ENCODE peak calls at places on chromosome 17, in six cellular contexts. One of them, this sample, is unnamed. For H3K36me3, the result is how much of the 10 kb centered on the place peaks cover.

GRCh38 chr17:30369995-30370394 is 8.7 kb upstream of the CPD start:
- DNase-seq in heart left ventricle: no peak
- DNase-seq in adrenal gland: no peak
- DNase-seq in ovary: no peak
- DNase-seq in uterus: no peak
- DNase-seq in esophagus squamous epithelium: no peak
- DNase-seq in this sample: no peak

GRCh38 chr17:80964859-80965580 is 26.6 kb upstream of the CHMP6 start:
- DNase-seq in heart left ventricle: no peak
- DNase-seq in adrenal gland: no peak
- DNase-seq in ovary: peak
- DNase-seq in uterus: no peak
- DNase-seq in esophagus squamous epithelium: no peak
- DNase-seq in this sample: peak

GRCh38 chr17:81002409-81003361 is 11.0 kb downstream of the CHMP6 start:
- DNase-seq in heart left ventricle: peak
- DNase-seq in adrenal gland: peak
- DNase-seq in ovary: peak
- DNase-seq in uterus: peak
- DNase-seq in esophagus squamous epithelium: no peak
- DNase-seq in this sample: no peak

GRCh38 chr17:4086041-4086483 is 56.8 kb downstream of the ZZEF1 start:
- DNase-seq in heart left ventricle: no peak
- DNase-seq in adrenal gland: no peak
- DNase-seq in ovary: no peak
- DNase-seq in uterus: no peak
- DNase-seq in esophagus squamous epithelium: no peak
- DNase-seq in this sample: no peak

GRCh38 chr17:81256616-81257015 is 17.5 kb downstream of the NDUFAF8 start:
- DNase-seq in heart left ventricle: no peak
- DNase-seq in adrenal gland: peak
- DNase-seq in ovary: no peak
- DNase-seq in uterus: no peak
- DNase-seq in esophagus squamous epithelium: no peak
- DNase-seq in this sample: no peak

GRCh38 chr17:38579934-38580333 is 25.8 kb downstream of the SRCIN1 start:
- DNase-seq in heart left ventricle: no peak
- DNase-seq in adrenal gland: peak
- DNase-seq in ovary: no peak
- DNase-seq in uterus: no peak
- DNase-seq in esophagus squamous epithelium: no peak
- DNase-seq in this sample: no peak

GRCh38 chr17:21295036-21295952 is 10.8 kb downstream of the MAP2K3 start:
- DNase-seq in heart left ventricle: peak
- DNase-seq in adrenal gland: no peak
- DNase-seq in ovary: no peak
- DNase-seq in uterus: no peak
- DNase-seq in esophagus squamous epithelium: no peak
- DNase-seq in this sample: peak

GRCh38 chr17:48604770-48605329 is at the start of gene HOXB6:
- DNase-seq in heart left ventricle: no peak
- DNase-seq in adrenal gland: peak
- DNase-seq in ovary: no peak
- DNase-seq in uterus: no peak
- DNase-seq in esophagus squamous epithelium: no peak
- DNase-seq in this sample: no peak

GRCh38 chr17:29273924-29274323 is 20.0 kb downstream of the NUFIP2 start:
- DNase-seq in heart left ventricle: no peak
- DNase-seq in adrenal gland: no peak
- DNase-seq in ovary: no peak
- DNase-seq in uterus: no peak
- DNase-seq in esophagus squamous epithelium: no peak
- DNase-seq in this sample: no peak

GRCh38 chr17:69637399-69638165 is 223.1 kb downstream of the MAP2K6 start:
- DNase-seq in heart left ventricle: no peak
- DNase-seq in adrenal gland: no peak
- DNase-seq in ovary: no peak
- DNase-seq in uterus: no peak
- DNase-seq in esophagus squamous epithelium: no peak
- DNase-seq in this sample: no peak

GRCh38 chr17:15273141-15273793 is 8.1 kb upstream of the PMP22 start:
- DNase-seq in heart left ventricle: no peak
- DNase-seq in adrenal gland: no peak
- DNase-seq in ovary: no peak
- DNase-seq in uterus: no peak
- DNase-seq in esophagus squamous epithelium: no peak
- DNase-seq in this sample: no peak

GRCh38 chr17:77409282-77410161 is 268.8 kb downstream of the SEC14L1 start:
- DNase-seq in heart left ventricle: peak
- DNase-seq in adrenal gland: no peak
- DNase-seq in ovary: peak
- DNase-seq in uterus: peak
- DNase-seq in esophagus squamous epithelium: no peak
- DNase-seq in this sample: no peak

GRCh38 chr17:38864636-38865398 is 5.0 kb upstream of the LASP1 start:
- DNase-seq in heart left ventricle: no peak
- DNase-seq in adrenal gland: no peak
- DNase-seq in ovary: no peak
- DNase-seq in uterus: no peak
- DNase-seq in esophagus squamous epithelium: no peak
- DNase-seq in this sample: no peak

GRCh38 chr17:4818276-4818675 is 11.3 kb downstream of the PLD2 start:
- DNase-seq in heart left ventricle: no peak
- DNase-seq in adrenal gland: no peak
- DNase-seq in ovary: no peak
- DNase-seq in uterus: no peak
- DNase-seq in esophagus squamous epithelium: no peak
- DNase-seq in this sample: no peak

GRCh38 chr17:74130841-74131240 is 72.6 kb upstream of the RPL38 start:
- DNase-seq in heart left ventricle: no peak
- DNase-seq in adrenal gland: no peak
- DNase-seq in ovary: no peak
- DNase-seq in uterus: no peak
- DNase-seq in esophagus squamous epithelium: no peak
- DNase-seq in this sample: no peak

GRCh38 chr17:79809530-79810137 is 12.8 kb upstream of the CBX8 start:
- DNase-seq in heart left ventricle: no peak
- DNase-seq in adrenal gland: no peak
- DNase-seq in ovary: no peak
- DNase-seq in uterus: no peak
- DNase-seq in esophagus squamous epithelium: no peak
- DNase-seq in this sample: no peak

GRCh38 chr17:49815761-49816281 is 27.3 kb downstream of the KAT7 start:
- DNase-seq in heart left ventricle: no peak
- DNase-seq in adrenal gland: no peak
- DNase-seq in ovary: no peak
- DNase-seq in uterus: no peak
- DNase-seq in esophagus squamous epithelium: no peak
- DNase-seq in this sample: no peak

GRCh38 chr17:4090898-4091297 is 51.9 kb downstream of the ZZEF1 start:
- DNase-seq in heart left ventricle: no peak
- DNase-seq in adrenal gland: no peak
- DNase-seq in ovary: no peak
- DNase-seq in uterus: no peak
- DNase-seq in esophagus squamous epithelium: no peak
- DNase-seq in this sample: no peak

GRCh38 chr17:51166987-51167931 is 1.0 kb downstream of the NME2 start:
- DNase-seq in heart left ventricle: peak
- DNase-seq in adrenal gland: peak
- DNase-seq in ovary: peak
- DNase-seq in uterus: peak
- DNase-seq in esophagus squamous epithelium: no peak
- DNase-seq in this sample: peak

GRCh38 chr17:51166198-51166986 is at the start of gene NME2:
- DNase-seq in heart left ventricle: peak
- DNase-seq in adrenal gland: peak
- DNase-seq in ovary: peak
- DNase-seq in uterus: peak
- DNase-seq in esophagus squamous epithelium: peak
- DNase-seq in this sample: peak

GRCh38 chr17:51165680-51166197 is 472 bp upstream of the NME2 start:
- DNase-seq in heart left ventricle: peak
- DNase-seq in adrenal gland: no peak
- DNase-seq in ovary: peak
- DNase-seq in uterus: no peak
- DNase-seq in esophagus squamous epithelium: no peak
- DNase-seq in this sample: no peak

GRCh38 chr17:51161541-51161940 is 4.7 kb upstream of the NME2 start:
- DNase-seq in heart left ventricle: no peak
- DNase-seq in adrenal gland: no peak
- DNase-seq in ovary: no peak
- DNase-seq in uterus: no peak
- DNase-seq in esophagus squamous epithelium: no peak
- DNase-seq in this sample: no peak

DNA sequence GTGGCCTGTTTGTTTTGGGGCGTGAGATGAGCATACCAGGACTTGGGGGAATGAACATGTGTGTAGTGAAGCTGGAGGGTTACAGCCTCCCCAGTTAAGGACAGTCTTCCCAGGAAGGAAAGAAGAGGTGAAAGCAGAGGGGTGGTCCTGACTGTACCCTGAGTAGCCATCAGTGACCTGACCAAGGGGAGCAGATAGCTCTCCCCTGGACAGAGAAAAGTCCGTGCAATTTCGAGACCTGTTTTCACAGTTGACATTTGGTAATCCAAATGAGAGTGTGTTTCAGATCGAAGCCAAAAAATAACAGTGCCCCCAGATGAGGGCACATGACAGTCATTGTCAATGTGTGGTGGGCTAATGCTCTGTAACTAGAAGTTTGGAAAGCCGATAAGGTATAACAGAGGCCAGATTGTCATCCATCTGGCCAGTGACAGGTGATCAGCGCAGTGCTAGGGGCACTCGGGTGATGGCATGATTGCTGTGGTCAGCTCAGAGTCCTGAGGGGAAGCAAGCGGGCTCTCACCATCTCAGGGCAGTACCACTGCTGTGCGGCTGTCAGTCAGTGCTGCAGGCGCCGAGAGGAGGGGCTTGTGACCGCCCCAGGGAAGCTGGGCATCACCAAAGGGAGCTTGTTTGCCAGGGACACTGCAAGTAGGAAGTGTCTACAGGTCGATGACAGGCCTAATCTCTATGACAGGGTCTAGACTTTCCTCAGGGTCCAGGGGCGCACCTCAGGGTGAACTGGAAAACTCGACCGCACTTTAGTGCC is 1.1 kb upstream of the NME2 start:
- DNase-seq in heart left ventricle: no peak
- DNase-seq in adrenal gland: peak
- DNase-seq in ovary: peak
- DNase-seq in uterus: no peak
- DNase-seq in esophagus squamous epithelium: no peak
- DNase-seq in this sample: no peak
- H3K4me3 ChIP-seq in heart left ventricle: peak
- H3K4me3 ChIP-seq in adrenal gland: no peak
- H3K4me3 ChIP-seq in ovary: peak
- H3K4me3 ChIP-seq in uterus: peak
- H3K4me3 ChIP-seq in esophagus squamous epithelium: peak
- H3K4me3 ChIP-seq in this sample: no peak

GRCh38 chr17:72747416-72747815 is 345.1 kb downstream of the SLC39A11 start:
- DNase-seq in heart left ventricle: no peak
- DNase-seq in adrenal gland: no peak
- DNase-seq in ovary: no peak
- DNase-seq in uterus: no peak
- DNase-seq in esophagus squamous epithelium: no peak
- DNase-seq in this sample: no peak

GRCh38 chr17:72745241-72745640 is 347.2 kb downstream of the SLC39A11 start:
- DNase-seq in heart left ventricle: no peak
- DNase-seq in adrenal gland: no peak
- DNase-seq in ovary: no peak
- DNase-seq in uterus: no peak
- DNase-seq in esophagus squamous epithelium: no peak
- DNase-seq in this sample: no peak

GRCh38 chr17:72737291-72737690 is 355.2 kb downstream of the SLC39A11 start:
- DNase-seq in heart left ventricle: no peak
- DNase-seq in adrenal gland: no peak
- DNase-seq in ovary: no peak
- DNase-seq in uterus: no peak
- DNase-seq in esophagus squamous epithelium: no peak
- DNase-seq in this sample: no peak

DNA sequence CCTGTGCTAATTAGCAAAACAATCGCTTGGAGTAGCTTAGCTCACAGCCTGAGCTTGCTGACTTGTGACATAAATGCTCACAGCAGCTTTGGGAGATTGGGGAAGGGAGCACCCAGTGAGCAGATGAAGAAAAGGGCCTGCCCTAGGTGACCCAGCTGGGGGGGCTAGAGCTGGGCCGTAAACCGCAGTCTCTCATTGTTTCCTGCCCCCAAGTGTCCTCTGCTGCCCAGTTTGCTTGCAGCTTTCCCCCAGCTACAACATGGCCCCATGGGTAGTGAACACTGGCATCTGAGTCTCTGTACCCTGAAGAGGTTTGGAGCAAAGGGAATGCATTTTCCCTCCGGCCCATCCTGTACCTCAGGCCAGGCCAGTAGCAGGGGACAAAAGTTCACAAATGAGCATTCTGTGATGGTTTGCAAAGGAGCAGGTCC is 349.4 kb downstream of the SLC39A11 start:
- DNase-seq in heart left ventricle: no peak
- DNase-seq in adrenal gland: no peak
- DNase-seq in ovary: no peak
- DNase-seq in uterus: no peak
- DNase-seq in esophagus squamous epithelium: no peak
- DNase-seq in this sample: no peak
- TF ChIP-seq POLR2A in heart left ventricle: no peak
- TF ChIP-seq POLR2A in adrenal gland: no peak
- TF ChIP-seq POLR2A in ovary: no peak
- TF ChIP-seq POLR2A in uterus: no peak
- TF ChIP-seq POLR2A in esophagus squamous epithelium: no peak
- TF ChIP-seq POLR2A in this sample: no peak

DNA sequence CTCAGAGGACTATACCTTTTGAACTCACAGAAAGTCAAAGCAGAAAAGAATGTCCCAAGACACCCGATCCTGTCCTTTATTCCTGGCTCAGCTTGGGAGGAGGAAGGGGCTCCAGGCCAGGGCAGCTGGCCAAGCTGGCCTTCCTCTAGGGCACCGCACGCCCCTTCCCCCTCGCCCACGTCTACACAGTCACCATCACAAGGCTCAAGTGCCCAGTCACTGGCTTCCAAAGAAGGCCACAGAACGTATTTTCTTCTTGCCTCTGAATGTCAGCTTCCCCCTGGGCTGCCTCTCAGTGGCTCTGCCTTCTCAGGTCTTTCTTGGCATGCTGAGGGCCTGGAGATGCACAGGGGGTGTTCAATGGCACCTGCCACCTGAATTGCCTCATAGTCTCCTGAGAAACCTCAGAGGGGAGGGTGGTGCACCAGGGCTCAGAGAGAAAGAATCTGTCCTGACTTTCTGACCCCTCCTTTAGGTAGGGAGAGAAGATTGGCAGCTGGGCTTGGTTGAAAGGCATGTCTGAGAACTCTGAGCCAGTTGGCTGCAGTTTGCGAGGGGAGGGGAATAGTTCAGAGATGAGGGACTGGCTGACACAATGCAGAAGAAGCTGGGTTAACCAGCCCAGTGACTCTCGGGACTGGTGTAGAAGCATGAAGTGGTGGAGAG is 2.1 kb downstream of the DHRS11 start:
- DNase-seq in heart left ventricle: no peak
- DNase-seq in adrenal gland: no peak
- DNase-seq in ovary: no peak
- DNase-seq in uterus: no peak
- DNase-seq in esophagus squamous epithelium: no peak
- DNase-seq in this sample: no peak
- H3K36me3 ChIP-seq in heart left ventricle: under half
- H3K36me3 ChIP-seq in adrenal gland: under half
- H3K36me3 ChIP-seq in ovary: under half
- H3K36me3 ChIP-seq in uterus: under half
- H3K36me3 ChIP-seq in esophagus squamous epithelium: under half
- H3K36me3 ChIP-seq in this sample: under half

GRCh38 chr17:7179317-7180254 is at the start of gene ASGR1:
- DNase-seq in heart left ventricle: no peak
- DNase-seq in adrenal gland: no peak
- DNase-seq in ovary: no peak
- DNase-seq in uterus: no peak
- DNase-seq in esophagus squamous epithelium: no peak
- DNase-seq in this sample: peak
- H3K4me3 ChIP-seq in heart left ventricle: no peak
- H3K4me3 ChIP-seq in adrenal gland: no peak
- H3K4me3 ChIP-seq in ovary: no peak
- H3K4me3 ChIP-seq in uterus: no peak
- H3K4me3 ChIP-seq in esophagus squamous epithelium: no peak
- H3K4me3 ChIP-seq in this sample: peak